ENCODE peak calls at places on chromosomes 5 and 9, in four cellular contexts. One of them, this sample, is unnamed.

GRCh38 chr5:109959652-109960051 is 269.9 kb downstream of the MAN2A1 start:
- DNase-seq in ovary: no peak
- DNase-seq in PC-3: no peak
- DNase-seq in astrocyte: no peak
- DNase-seq in this sample: no peak

GRCh38 chr9:86175223-86175622 is 75.9 kb upstream of the GOLM1 start:
- DNase-seq in ovary: no peak
- DNase-seq in PC-3: no peak
- DNase-seq in astrocyte: no peak
- DNase-seq in this sample: no peak

GRCh38 chr9:68808481-68808880 is 103.4 kb downstream of the PIP5K1B start:
- DNase-seq in ovary: no peak
- DNase-seq in PC-3: no peak
- DNase-seq in astrocyte: no peak
- DNase-seq in this sample: no peak

GRCh38 chr5:14185336-14186131 is 42.4 kb downstream of the TRIO start:
- DNase-seq in ovary: no peak
- DNase-seq in PC-3: peak; percentile 94
- DNase-seq in astrocyte: peak; percentile 83
- DNase-seq in this sample: peak; percentile 25

GRCh38 chr5:10726913-10727517 is 34.0 kb downstream of the DAP start:
- DNase-seq in ovary: no peak
- DNase-seq in PC-3: no peak
- DNase-seq in astrocyte: no peak
- DNase-seq in this sample: no peak

GRCh38 chr9:69252436-69252835 is 72.6 kb upstream of the ENTREP1 start:
- DNase-seq in ovary: no peak
- DNase-seq in PC-3: no peak
- DNase-seq in astrocyte: no peak
- DNase-seq in this sample: no peak

GRCh38 chr5:1386274-1386717 is 41.4 kb upstream of the CLPTM1L start:
- DNase-seq in ovary: peak; percentile 65
- DNase-seq in PC-3: peak; percentile 51
- DNase-seq in astrocyte: peak; percentile 8
- DNase-seq in this sample: peak; percentile 43

GRCh38 chr9:90698874-90699440 is 56.3 kb upstream of the DIRAS2 start:
- DNase-seq in ovary: no peak
- DNase-seq in PC-3: peak; percentile 2
- DNase-seq in astrocyte: no peak
- DNase-seq in this sample: no peak

GRCh38 chr5:97101189-97101910 is 41.1 kb downstream of the LIX1 start:
- DNase-seq in ovary: no peak
- DNase-seq in PC-3: no peak
- DNase-seq in astrocyte: peak; percentile 25
- DNase-seq in this sample: no peak

GRCh38 chr9:97517331-97518089 is 16.0 kb downstream of the TMOD1 start:
- DNase-seq in ovary: no peak
- DNase-seq in PC-3: no peak
- DNase-seq in astrocyte: no peak
- DNase-seq in this sample: no peak

GRCh38 chr5:34584165-34584564 is 72.0 kb upstream of the RAI14 start:
- DNase-seq in ovary: no peak
- DNase-seq in PC-3: peak; percentile 30
- DNase-seq in astrocyte: no peak
- DNase-seq in this sample: no peak

GRCh38 chr9:33225319-33226152 is 14.4 kb upstream of the SPINK4 start:
- DNase-seq in ovary: peak; percentile 57
- DNase-seq in PC-3: peak; percentile 85
- DNase-seq in astrocyte: peak; percentile 59
- DNase-seq in this sample: peak; percentile 68

GRCh38 chr5:154077692-154078091 is 38.9 kb downstream of the MFAP3 start:
- DNase-seq in ovary: no peak
- DNase-seq in PC-3: peak; percentile 71
- DNase-seq in astrocyte: peak; percentile 65
- DNase-seq in this sample: peak; percentile 26

GRCh38 chr9:115213777-115214428 is 95.9 kb upstream of the TNC start:
- DNase-seq in ovary: no peak
- DNase-seq in PC-3: peak; percentile 43
- DNase-seq in astrocyte: peak; percentile 97
- DNase-seq in this sample: peak; percentile 9

GRCh38 chr9:115694014-115694413 is 459.6 kb upstream of the PAPPA start:
- DNase-seq in ovary: no peak
- DNase-seq in PC-3: peak; percentile 61
- DNase-seq in astrocyte: peak; percentile 86
- DNase-seq in this sample: no peak

GRCh38 chr9:2385746-2386145 is 235.8 kb upstream of the VLDLR start:
- DNase-seq in ovary: no peak
- DNase-seq in PC-3: no peak
- DNase-seq in astrocyte: no peak
- DNase-seq in this sample: no peak

GRCh38 chr9:35690447-35691324 is 961 bp upstream of the TPM2 start:
- DNase-seq in ovary: peak; percentile 88
- DNase-seq in PC-3: peak; percentile 20
- DNase-seq in astrocyte: peak; percentile 72
- DNase-seq in this sample: peak; percentile 90

GRCh38 chr5:93423333-93423714 is 157.7 kb downstream of the NR2F1-AS1 start:
- DNase-seq in ovary: no peak
- DNase-seq in PC-3: no peak
- DNase-seq in astrocyte: no peak
- DNase-seq in this sample: no peak
- H3K4me1 ChIP-seq in ovary: peaks cover 4% of the 10 kb centered on the region
- H3K4me1 ChIP-seq in PC-3: peaks cover 22% of the 10 kb centered on the region
- H3K4me1 ChIP-seq in astrocyte: no peaks in the 10 kb centered on the region
- H3K4me1 ChIP-seq in this sample: no peaks in the 10 kb centered on the region

DNA sequence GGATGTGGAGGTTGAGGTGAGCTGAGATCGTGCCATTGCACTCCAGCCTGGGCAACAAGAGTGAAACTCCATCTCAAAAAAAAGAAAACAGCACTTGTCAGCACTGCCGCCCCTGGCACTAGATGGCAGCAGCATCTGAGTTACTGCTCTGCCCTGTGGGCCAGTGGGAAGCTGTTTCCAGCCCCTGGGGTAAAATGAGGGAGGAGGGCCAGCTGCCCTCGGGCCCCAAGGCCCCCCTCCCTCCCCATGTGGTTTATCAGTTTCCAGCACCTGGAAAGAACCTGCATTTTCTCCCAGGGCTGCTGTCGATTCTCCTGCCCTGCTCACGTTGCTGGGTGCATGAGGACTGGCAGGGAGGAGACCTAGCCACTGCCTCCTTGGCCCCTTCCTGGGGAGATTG is 13.2 kb upstream of the CEL start:
- DNase-seq in ovary: no peak
- DNase-seq in PC-3: peak; percentile 30
- DNase-seq in astrocyte: no peak
- DNase-seq in this sample: no peak
- TF ChIP-seq CTCF in ovary: no peak
- TF ChIP-seq CTCF in PC-3: peak; percentile 43
- TF ChIP-seq CTCF in astrocyte: peak; percentile 12
- TF ChIP-seq CTCF in this sample: peak; percentile 32

DNA sequence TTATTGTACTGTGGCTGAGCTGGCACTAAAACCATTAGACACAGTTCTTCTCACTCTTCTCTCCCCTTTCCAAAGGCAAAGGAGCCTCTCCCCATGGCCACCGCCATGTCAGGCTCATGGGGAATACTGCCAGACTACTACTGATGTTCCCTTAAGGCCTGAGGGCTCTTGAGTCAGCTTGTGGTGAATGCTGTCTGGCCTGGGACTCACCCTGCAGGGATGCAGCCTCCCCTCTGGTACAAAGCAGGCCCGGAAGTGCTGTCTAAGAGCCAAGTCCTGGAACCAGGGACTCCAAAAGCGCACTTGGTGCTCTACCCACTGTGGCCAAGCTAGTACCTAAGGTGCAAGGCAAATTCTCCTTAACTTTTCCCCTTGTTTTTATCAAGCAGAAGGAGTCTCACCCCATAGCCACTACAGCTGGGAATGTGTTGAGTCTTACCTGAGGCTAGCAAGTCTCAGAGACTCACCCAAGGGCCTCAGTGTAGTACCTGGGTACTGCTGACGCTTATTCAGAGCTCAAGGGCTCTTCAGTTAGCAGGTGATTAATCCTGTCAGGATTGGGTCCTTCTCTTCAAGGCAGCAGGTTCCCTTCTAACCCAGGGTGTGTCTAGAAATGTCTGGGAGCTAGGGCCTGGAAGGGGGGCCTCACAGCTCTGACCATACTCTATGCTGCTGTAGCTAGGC is 33.2 kb upstream of the C5orf46 start:
- DNase-seq in ovary: no peak
- DNase-seq in PC-3: peak; percentile 83
- DNase-seq in astrocyte: no peak
- DNase-seq in this sample: no peak
- H3K4me3 ChIP-seq in ovary: no peak overlapping the region
- H3K4me3 ChIP-seq in PC-3: no peak overlapping the region
- H3K4me3 ChIP-seq in astrocyte: no peak overlapping the region
- H3K4me3 ChIP-seq in this sample: no peak overlapping the region

DNA sequence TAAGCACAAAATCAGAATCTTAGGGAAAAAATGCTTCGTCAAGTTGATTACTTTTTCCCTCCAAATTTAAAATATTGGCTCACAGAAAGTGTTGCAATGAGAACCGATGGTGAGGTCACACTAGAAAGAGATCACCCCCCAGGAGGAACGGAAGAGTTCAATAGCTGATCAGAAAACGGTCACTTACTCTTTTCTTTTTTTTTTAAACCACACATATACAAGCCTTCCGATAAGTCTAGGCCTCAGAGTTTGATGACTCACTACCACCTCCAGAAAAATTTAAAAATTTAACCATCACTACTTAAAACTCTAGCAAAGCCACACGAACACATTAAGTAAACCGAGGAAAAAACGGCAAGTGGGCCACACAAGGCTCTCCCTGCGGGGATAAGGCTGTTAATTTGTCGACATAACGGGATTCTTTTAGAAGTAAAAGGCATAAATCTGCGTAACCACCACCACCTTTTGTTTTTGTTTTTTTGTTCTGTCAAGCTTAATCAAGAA is 1.2 kb downstream of the SURF4 start:
- DNase-seq in ovary: no peak
- DNase-seq in PC-3: no peak
- DNase-seq in astrocyte: peak; percentile 75
- DNase-seq in this sample: no peak
- H3K4me1 ChIP-seq in ovary: peaks cover 11% of the 10 kb centered on the region
- H3K4me1 ChIP-seq in PC-3: peaks cover 7% of the 10 kb centered on the region
- H3K4me1 ChIP-seq in astrocyte: peaks cover 37% of the 10 kb centered on the region
- H3K4me1 ChIP-seq in this sample: peaks cover 59% of the 10 kb centered on the region

GRCh38 chr9:123402981-123403509 is 47.0 kb downstream of the CRB2 start:
- DNase-seq in ovary: no peak
- DNase-seq in PC-3: no peak
- DNase-seq in astrocyte: no peak
- DNase-seq in this sample: no peak

GRCh38 chr9:123401879-123402513 is 46.0 kb downstream of the CRB2 start:
- DNase-seq in ovary: no peak
- DNase-seq in PC-3: peak; percentile 49
- DNase-seq in astrocyte: peak; percentile 20
- DNase-seq in this sample: peak; percentile 24

GRCh38 chr9:123400926-123401503 is 45.0 kb downstream of the CRB2 start:
- DNase-seq in ovary: no peak
- DNase-seq in PC-3: no peak
- DNase-seq in astrocyte: no peak
- DNase-seq in this sample: no peak

GRCh38 chr9:123397975-123398374 is 42.0 kb downstream of the CRB2 start:
- DNase-seq in ovary: no peak
- DNase-seq in PC-3: no peak
- DNase-seq in astrocyte: no peak
- DNase-seq in this sample: no peak

GRCh38 chr9:123399803-123400378 is 43.9 kb downstream of the CRB2 start:
- DNase-seq in ovary: no peak
- DNase-seq in PC-3: peak; percentile 10
- DNase-seq in astrocyte: no peak
- DNase-seq in this sample: no peak
- TF ChIP-seq CTCF in ovary: no peak
- TF ChIP-seq CTCF in PC-3: peak; percentile 59
- TF ChIP-seq CTCF in astrocyte: peak; percentile 28
- TF ChIP-seq CTCF in this sample: peak; percentile 9

DNA sequence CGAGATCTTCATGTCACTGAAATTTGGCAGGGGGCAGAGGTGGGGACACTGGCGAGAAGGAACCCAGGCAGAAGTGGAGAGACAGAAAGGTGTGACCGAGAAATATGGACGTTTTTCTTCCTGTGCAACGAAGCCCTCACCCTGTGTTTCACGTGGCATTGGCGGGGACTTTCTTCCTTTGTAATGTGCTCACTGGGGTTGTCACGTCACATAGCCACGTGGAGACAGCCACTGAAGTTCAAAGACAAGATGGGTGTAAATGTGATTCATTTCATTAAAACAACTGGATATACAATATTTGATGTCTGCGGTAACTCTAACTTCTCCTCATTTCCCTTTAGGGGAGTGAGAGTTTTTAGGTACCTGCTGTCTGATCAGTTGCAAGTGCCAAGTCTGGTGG is 225.7 kb downstream of the FSTL4 start:
- DNase-seq in ovary: no peak
- DNase-seq in PC-3: no peak
- DNase-seq in astrocyte: no peak
- DNase-seq in this sample: no peak
- H3K4me3 ChIP-seq in ovary: no peak overlapping the region
- H3K4me3 ChIP-seq in PC-3: no peak overlapping the region
- H3K4me3 ChIP-seq in astrocyte: no peak overlapping the region
- H3K4me3 ChIP-seq in this sample: no peak overlapping the region

GRCh38 chr5:180343110-180343845 is 9.9 kb downstream of the GFPT2 start:
- DNase-seq in ovary: no peak
- DNase-seq in PC-3: no peak
- DNase-seq in astrocyte: peak; percentile 86
- DNase-seq in this sample: no peak
- H3K4me1 ChIP-seq in ovary: peaks cover 8% of the 10 kb centered on the region
- H3K4me1 ChIP-seq in PC-3: no peaks in the 10 kb centered on the region
- H3K4me1 ChIP-seq in astrocyte: peaks cover 38% of the 10 kb centered on the region
- H3K4me1 ChIP-seq in this sample: peaks cover 24% of the 10 kb centered on the region

GRCh38 chr9:112369817-112370216 is 10.1 kb upstream of the HSDL2 start:
- DNase-seq in ovary: no peak
- DNase-seq in PC-3: no peak
- DNase-seq in astrocyte: no peak
- DNase-seq in this sample: no peak

GRCh38 chr9:112367465-112367864 is 12.4 kb upstream of the HSDL2 start:
- DNase-seq in ovary: no peak
- DNase-seq in PC-3: no peak
- DNase-seq in astrocyte: no peak
- DNase-seq in this sample: no peak

GRCh38 chr9:112371060-112371459 is 8.8 kb upstream of the HSDL2 start:
- DNase-seq in ovary: no peak
- DNase-seq in PC-3: peak; percentile 47
- DNase-seq in astrocyte: no peak
- DNase-seq in this sample: no peak

GRCh38 chr9:112361602-112362001 is 18.3 kb upstream of the HSDL2 start:
- DNase-seq in ovary: no peak
- DNase-seq in PC-3: peak; percentile 65
- DNase-seq in astrocyte: no peak
- DNase-seq in this sample: no peak

DNA sequence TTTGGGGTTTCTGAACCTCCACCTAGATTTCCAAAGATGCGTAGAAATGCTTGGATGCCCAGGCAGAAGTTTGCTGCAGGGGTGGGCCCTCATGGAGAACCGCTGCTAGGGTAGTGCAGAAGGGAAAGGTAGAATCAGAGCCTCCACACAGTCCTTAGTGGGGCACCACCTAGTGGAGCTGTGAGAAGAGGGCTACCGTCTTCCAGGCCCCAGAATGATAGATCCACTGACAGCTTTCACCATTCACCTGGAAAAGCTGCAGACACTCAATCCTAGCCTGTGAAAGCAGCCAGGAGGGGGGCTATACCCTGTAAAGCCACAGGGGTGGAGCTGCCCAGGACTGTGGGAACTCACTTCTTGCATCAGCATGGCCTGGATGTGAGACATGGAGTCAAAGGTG is 13.3 kb upstream of the HSDL2 start:
- DNase-seq in ovary: no peak
- DNase-seq in PC-3: no peak
- DNase-seq in astrocyte: no peak
- DNase-seq in this sample: no peak
- TF ChIP-seq CTCF in ovary: no peak
- TF ChIP-seq CTCF in PC-3: peak; percentile 23
- TF ChIP-seq CTCF in astrocyte: no peak
- TF ChIP-seq CTCF in this sample: no peak